ENCODE peak calls at places on chromosomes 16 and 17, in seven cellular contexts. One of them, this sample, is unnamed.

GRCh38 chr16:67672739-67673662 is 6.4 kb downstream of the C16orf86 start:
- DNase-seq in GM13976: peak
- DNase-seq in A172: peak
- DNase-seq in MM.1S: peak
- DNase-seq in EL: peak
- DNase-seq in fibroblast of gingiva: peak
- DNase-seq in CD8-positive, alpha-beta memory T cell: no peak
- DNase-seq in this sample: no peak

GRCh38 chr17:60601443-60602384 is 1.7 kb downstream of the PPM1D start:
- DNase-seq in GM13976: peak
- DNase-seq in A172: peak
- DNase-seq in MM.1S: peak
- DNase-seq in EL: peak
- DNase-seq in fibroblast of gingiva: peak
- DNase-seq in CD8-positive, alpha-beta memory T cell: peak
- DNase-seq in this sample: peak

GRCh38 chr17:27343294-27343693 is 49.4 kb downstream of the WSB1 start:
- DNase-seq in GM13976: no peak
- DNase-seq in A172: no peak
- DNase-seq in MM.1S: no peak
- DNase-seq in EL: no peak
- DNase-seq in fibroblast of gingiva: no peak
- DNase-seq in CD8-positive, alpha-beta memory T cell: no peak
- DNase-seq in this sample: no peak

GRCh38 chr17:18963126-18964017 is 11.4 kb downstream of the SLC5A10 start:
- DNase-seq in GM13976: no peak
- DNase-seq in A172: peak
- DNase-seq in MM.1S: no peak
- DNase-seq in EL: peak
- DNase-seq in fibroblast of gingiva: no peak
- DNase-seq in CD8-positive, alpha-beta memory T cell: no peak
- DNase-seq in this sample: no peak

GRCh38 chr17:5705081-5705875 is 121.0 kb upstream of the NLRP1 start:
- DNase-seq in GM13976: peak
- DNase-seq in A172: no peak
- DNase-seq in MM.1S: peak
- DNase-seq in EL: peak
- DNase-seq in fibroblast of gingiva: no peak
- DNase-seq in CD8-positive, alpha-beta memory T cell: no peak
- DNase-seq in this sample: no peak

GRCh38 chr17:76506408-76507328 is 5.4 kb upstream of the RHBDF2 start:
- DNase-seq in GM13976: peak
- DNase-seq in A172: peak
- DNase-seq in MM.1S: peak
- DNase-seq in EL: peak
- DNase-seq in fibroblast of gingiva: peak
- DNase-seq in CD8-positive, alpha-beta memory T cell: peak
- DNase-seq in this sample: peak

GRCh38 chr17:73595068-73595865 is 49.0 kb downstream of the SDK2 start:
- DNase-seq in GM13976: peak
- DNase-seq in A172: peak
- DNase-seq in MM.1S: no peak
- DNase-seq in EL: no peak
- DNase-seq in fibroblast of gingiva: no peak
- DNase-seq in CD8-positive, alpha-beta memory T cell: no peak
- DNase-seq in this sample: peak

GRCh38 chr17:66467766-66468165 is 165.4 kb downstream of the PRKCA start:
- DNase-seq in GM13976: no peak
- DNase-seq in A172: peak
- DNase-seq in MM.1S: no peak
- DNase-seq in EL: peak
- DNase-seq in fibroblast of gingiva: no peak
- DNase-seq in CD8-positive, alpha-beta memory T cell: no peak
- DNase-seq in this sample: no peak

GRCh38 chr17:1229354-1229890 is 40.8 kb upstream of the BHLHA9 start:
- DNase-seq in GM13976: peak
- DNase-seq in A172: peak
- DNase-seq in MM.1S: no peak
- DNase-seq in EL: peak
- DNase-seq in fibroblast of gingiva: no peak
- DNase-seq in CD8-positive, alpha-beta memory T cell: peak
- DNase-seq in this sample: peak

GRCh38 chr17:19024101-19025078 is 19.8 kb upstream of the FAM83G start:
- DNase-seq in GM13976: no peak
- DNase-seq in A172: no peak
- DNase-seq in MM.1S: no peak
- DNase-seq in EL: peak
- DNase-seq in fibroblast of gingiva: no peak
- DNase-seq in CD8-positive, alpha-beta memory T cell: no peak
- DNase-seq in this sample: peak

GRCh38 chr16:17527538-17527937 is 56.8 kb upstream of the XYLT1 start:
- DNase-seq in GM13976: no peak
- DNase-seq in A172: no peak
- DNase-seq in MM.1S: no peak
- DNase-seq in EL: no peak
- DNase-seq in fibroblast of gingiva: no peak
- DNase-seq in CD8-positive, alpha-beta memory T cell: no peak
- DNase-seq in this sample: no peak

GRCh38 chr16:13779676-13780075 is 140.3 kb upstream of the ERCC4 start:
- DNase-seq in GM13976: no peak
- DNase-seq in A172: peak
- DNase-seq in MM.1S: no peak
- DNase-seq in EL: no peak
- DNase-seq in fibroblast of gingiva: no peak
- DNase-seq in CD8-positive, alpha-beta memory T cell: no peak
- DNase-seq in this sample: no peak

GRCh38 chr17:27569257-27569722 is 61.7 kb upstream of the LGALS9 start:
- DNase-seq in GM13976: peak
- DNase-seq in A172: no peak
- DNase-seq in MM.1S: no peak
- DNase-seq in EL: peak
- DNase-seq in fibroblast of gingiva: no peak
- DNase-seq in CD8-positive, alpha-beta memory T cell: peak
- DNase-seq in this sample: no peak

GRCh38 chr16:80804451-80805383 is at the start of gene CDYL2:
- DNase-seq in GM13976: peak
- DNase-seq in A172: no peak
- DNase-seq in MM.1S: peak
- DNase-seq in EL: peak
- DNase-seq in fibroblast of gingiva: peak
- DNase-seq in CD8-positive, alpha-beta memory T cell: peak
- DNase-seq in this sample: peak

GRCh38 chr17:14080847-14081251 is 11.5 kb downstream of the COX10 start:
- DNase-seq in GM13976: no peak
- DNase-seq in A172: no peak
- DNase-seq in MM.1S: no peak
- DNase-seq in EL: no peak
- DNase-seq in fibroblast of gingiva: peak
- DNase-seq in CD8-positive, alpha-beta memory T cell: no peak
- DNase-seq in this sample: no peak